ENCODE peak calls at places on chromosome 18, in six cellular contexts. K is NCI-H1092 treated with DMSO at 0.1 percent for 48 hours; U is activated naive CD8-positive, alpha-beta T cell treated with anti-CD3 and anti-CD28 coated beads, Interleukin-2, amount 10 ng/mL, durations not matched to agents 7 days and 5 days; A is tibial artery; B is WTC11; W is activated T-cell treated with anti-CD3 and anti-CD28 coated beads for 1 hour. G is an unnamed sample.

GRCh38 chr18:12336251-12336650 is 28.2 kb downstream of the TUBB6 start:
- DNase-seq in K (no peak), U (no peak), A (no peak), B (peak), W (no peak), G (no peak)

GRCh38 chr18:9975658-9976057 is 61.8 kb downstream of the VAPA start:
- DNase-seq in K (no peak), U (no peak), A (no peak), B (no peak), W (no peak), G (no peak)

GRCh38 chr18:31819106-31819924 is 58.6 kb upstream of the SLC25A52 start:
- DNase-seq in K (peak), U (no peak), A (no peak), B (no peak), W (no peak), G (peak)

GRCh38 chr18:69882965-69883668 is 64.6 kb downstream of the CD226 start:
- DNase-seq in K (no peak), U (no peak), A (no peak), B (no peak), W (no peak), G (no peak)

GRCh38 chr18:46478796-46479195 is 178.2 kb downstream of the LOXHD1 start:
- DNase-seq in K (no peak), U (no peak), A (no peak), B (no peak), W (no peak), G (no peak)

GRCh38 chr18:23182606-23183005 is 47.3 kb downstream of the CABLES1 start:
- DNase-seq in K (no peak), U (no peak), A (no peak), B (no peak), W (no peak), G (no peak)

GRCh38 chr18:49959176-49959575 is 145.8 kb upstream of the ACAA2 start:
- DNase-seq in K (no peak), U (no peak), A (no peak), B (no peak), W (no peak), G (no peak)

GRCh38 chr18:22609642-22610041 is 191.9 kb upstream of the CTAGE1 start:
- DNase-seq in K (no peak), U (no peak), A (no peak), B (no peak), W (no peak), G (no peak)